ENCODE peak calls at places on chromosome 2, in five cellular contexts. Y is heart left ventricle; C is A549; O is CD4-positive, CD25-positive, alpha-beta regulatory T cell; P is ascending aorta. D is an unnamed sample.

GRCh38 chr2:11833601-11834000 is 87.2 kb downstream of the LPIN1 start:
- DNase-seq in Y (no peak), C (no peak), O (no peak), P (no peak), D (no peak)

GRCh38 chr2:7203056-7203467 is 285.9 kb downstream of the RNF144A start:
- DNase-seq in Y (no peak), C (peak; percentile 71), O (peak; percentile 4), P (no peak), D (peak; percentile 36)

GRCh38 chr2:24452499-24452878 is 38.6 kb upstream of the NCOA1 start:
- DNase-seq in Y (no peak), C (no peak), O (no peak), P (no peak), D (no peak)

GRCh38 chr2:164178835-164179470 is 442.3 kb downstream of the GRB14 start:
- DNase-seq in Y (no peak), C (no peak), O (no peak), P (no peak), D (no peak)

GRCh38 chr2:196088209-196088608 is 19.6 kb upstream of the DNAH7 start:
- DNase-seq in Y (peak; percentile 32), C (no peak), O (no peak), P (no peak), D (peak; percentile 65)

GRCh38 chr2:189109921-189110397 is 69.6 kb downstream of the COL5A2 start:
- DNase-seq in Y (no peak), C (no peak), O (no peak), P (no peak), D (no peak)

GRCh38 chr2:237998530-237998929 is 31.7 kb downstream of the UBE2F start:
- DNase-seq in Y (no peak), C (no peak), O (no peak), P (no peak), D (no peak)

GRCh38 chr2:164700390-164700789 is 79.1 kb upstream of the GRB14 start:
- DNase-seq in Y (no peak), C (no peak), O (no peak), P (no peak), D (no peak)

GRCh38 chr2:12923907-12924610 is 207.3 kb downstream of the TRIB2 start:
- DNase-seq in Y (no peak), C (no peak), O (no peak), P (no peak), D (no peak)

GRCh38 chr2:98730053-98730850 is 680 bp downstream of the MGAT4A start:
- DNase-seq in Y (peak; percentile 50), C (peak; percentile 10), O (peak; percentile 29), P (peak; percentile 73), D (peak; percentile 72)

GRCh38 chr2:38599706-38600105 is 3.0 kb downstream of the HNRNPLL start:
- DNase-seq in Y (no peak), C (no peak), O (no peak), P (no peak), D (no peak)

GRCh38 chr2:198297350-198297749 is 493.0 kb downstream of the PLCL1 start:
- DNase-seq in Y (no peak), C (no peak), O (no peak), P (no peak), D (no peak)

GRCh38 chr2:85785027-85785822 is 31.4 kb downstream of the ATOH8 start:
- DNase-seq in Y (peak; percentile 53), C (no peak), O (no peak), P (peak; percentile 83), D (no peak)

GRCh38 chr2:43082111-43082877 is 144.1 kb downstream of the ZFP36L2 start:
- DNase-seq in Y (peak; percentile 89), C (peak; percentile 76), O (no peak), P (no peak), D (no peak)

GRCh38 chr2:222736301-222736700 is 64.8 kb downstream of the MOGAT1 start:
- DNase-seq in Y (no peak), C (no peak), O (no peak), P (no peak), D (no peak)

GRCh38 chr2:240530181-240530580 is 27.6 kb downstream of the ANKMY1 start:
- DNase-seq in Y (no peak), C (no peak), O (no peak), P (peak; percentile 28), D (no peak)

GRCh38 chr2:190800528-190800927 is 80.1 kb upstream of the GLS start:
- DNase-seq in Y (no peak), C (no peak), O (no peak), P (no peak), D (no peak)

GRCh38 chr2:196331143-196331542 is 159.8 kb upstream of the STK17B start:
- DNase-seq in Y (peak; percentile 37), C (peak; percentile 40), O (no peak), P (no peak), D (peak; percentile 86)

GRCh38 chr2:150911766-150912280 is 349.8 kb downstream of the RBM43 start:
- DNase-seq in Y (peak; percentile 61), C (peak; percentile 70), O (no peak), P (peak; percentile 75), D (no peak)

GRCh38 chr2:238893349-238894000 is 45.6 kb downstream of the TWIST2 start:
- DNase-seq in Y (no peak), C (no peak), O (no peak), P (no peak), D (no peak)

GRCh38 chr2:118539290-118539689 is 308.2 kb downstream of the EN1 start:
- DNase-seq in Y (no peak), C (peak; percentile 13), O (no peak), P (no peak), D (peak; percentile 32)

GRCh38 chr2:219300022-219300421 is 9.2 kb downstream of the PTPRN start:
- DNase-seq in Y (no peak), C (no peak), O (no peak), P (no peak), D (no peak)

GRCh38 chr2:43524180-43524965 is 71.5 kb downstream of the THADA start:
- DNase-seq in Y (no peak), C (peak; percentile 11), O (no peak), P (no peak), D (no peak)

GRCh38 chr2:85702172-85702571 is 8.0 kb downstream of the GNLY start:
- DNase-seq in Y (no peak), C (no peak), O (no peak), P (no peak), D (no peak)

GRCh38 chr2:240323601-240324291 is 111.7 kb upstream of the GPC1 start:
- DNase-seq in Y (no peak), C (no peak), O (no peak), P (no peak), D (no peak)

GRCh38 chr2:108446703-108447102 is 2.3 kb upstream of the GCC2 start:
- DNase-seq in Y (no peak), C (no peak), O (no peak), P (no peak), D (no peak)

GRCh38 chr2:16184945-16185660 is 244.8 kb downstream of the MYCN start:
- DNase-seq in Y (no peak), C (no peak), O (no peak), P (no peak), D (no peak)

GRCh38 chr2:16185671-16186391 is 245.5 kb downstream of the MYCN start:
- DNase-seq in Y (no peak), C (no peak), O (no peak), P (no peak), D (no peak)

GRCh38 chr2:16182841-16183240 is 242.5 kb downstream of the MYCN start:
- DNase-seq in Y (no peak), C (no peak), O (no peak), P (no peak), D (no peak)

GRCh38 chr2:16183345-16183744 is 243.0 kb downstream of the MYCN start:
- DNase-seq in Y (no peak), C (no peak), O (no peak), P (no peak), D (no peak)

GRCh38 chr2:16184341-16184890 is 244.1 kb downstream of the MYCN start:
- DNase-seq in Y (no peak), C (no peak), O (no peak), P (no peak), D (no peak)
- H3K4me3 ChIP-seq in Y (no peak overlapping the region), C (no peak overlapping the region), O (no peak overlapping the region), P (no peak overlapping the region), D (no peak overlapping the region)

GRCh38 chr2:225090746-225091145 is 48.5 kb upstream of the DOCK10 start:
- DNase-seq in Y (no peak), C (peak; percentile 28), O (no peak), P (no peak), D (no peak)
- H3K27ac ChIP-seq in Y (no peak overlapping the region), C (peak overlapping the region; percentile 79), O (no peak overlapping the region), P (no peak overlapping the region), D (no peak overlapping the region)

DNA sequence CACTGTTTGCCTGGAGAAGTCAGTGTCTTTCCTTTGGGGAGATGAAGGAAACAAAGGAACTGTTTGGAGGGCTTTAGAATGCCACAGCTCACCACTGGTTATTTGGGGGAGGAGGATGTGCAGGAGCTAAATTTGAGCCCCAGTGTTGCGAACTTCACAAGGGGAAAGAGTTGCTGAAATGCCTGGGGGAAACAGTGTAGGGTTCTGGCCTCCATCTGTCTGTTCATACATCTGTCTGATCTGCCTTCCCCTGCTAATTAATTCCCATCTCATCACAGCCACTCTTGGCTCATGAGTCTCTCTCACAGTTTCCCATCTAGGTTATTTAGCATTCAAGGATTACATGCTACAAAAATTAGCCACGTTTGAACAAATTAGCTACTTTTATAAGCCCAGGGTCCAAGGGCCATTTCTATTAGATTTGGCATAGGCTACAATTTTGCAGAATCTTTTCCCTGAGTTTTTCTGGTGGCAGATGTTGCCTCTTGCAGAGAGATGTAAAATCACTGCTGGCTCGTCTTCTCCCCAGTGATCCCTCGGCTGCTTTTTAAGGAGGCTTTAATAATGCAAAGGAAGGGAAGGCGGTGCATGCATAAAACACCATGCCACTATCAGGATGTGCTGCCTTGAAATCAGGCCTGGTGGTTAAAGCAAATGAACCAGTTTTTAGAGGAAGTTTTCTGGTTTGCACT is 35.1 kb downstream of the ADD2 start:
- DNase-seq in Y (no peak), C (no peak), O (no peak), P (no peak), D (no peak)
- H3K4me3 ChIP-seq in Y (no peak overlapping the region), C (no peak overlapping the region), O (no peak overlapping the region), P (no peak overlapping the region), D (no peak overlapping the region)

GRCh38 chr2:171158036-171158789 is 2.5 kb downstream of the TLK1 start:
- DNase-seq in Y (no peak), C (no peak), O (no peak), P (no peak), D (no peak)

GRCh38 chr2:171160119-171160629 is 519 bp downstream of the TLK1 start:
- DNase-seq in Y (peak; percentile 71), C (peak; percentile 69), O (peak; percentile 58), P (peak; percentile 85), D (peak; percentile 54)

GRCh38 chr2:171160630-171161424 is at the start of gene TLK1:
- DNase-seq in Y (peak; percentile 82), C (peak; percentile 74), O (peak; percentile 75), P (peak; percentile 84), D (peak; percentile 80)

GRCh38 chr2:171159326-171160118 is 1.2 kb downstream of the TLK1 start:
- DNase-seq in Y (peak; percentile 37), C (peak; percentile 67), O (peak; percentile 50), P (peak; percentile 69), D (peak; percentile 38)

DNA sequence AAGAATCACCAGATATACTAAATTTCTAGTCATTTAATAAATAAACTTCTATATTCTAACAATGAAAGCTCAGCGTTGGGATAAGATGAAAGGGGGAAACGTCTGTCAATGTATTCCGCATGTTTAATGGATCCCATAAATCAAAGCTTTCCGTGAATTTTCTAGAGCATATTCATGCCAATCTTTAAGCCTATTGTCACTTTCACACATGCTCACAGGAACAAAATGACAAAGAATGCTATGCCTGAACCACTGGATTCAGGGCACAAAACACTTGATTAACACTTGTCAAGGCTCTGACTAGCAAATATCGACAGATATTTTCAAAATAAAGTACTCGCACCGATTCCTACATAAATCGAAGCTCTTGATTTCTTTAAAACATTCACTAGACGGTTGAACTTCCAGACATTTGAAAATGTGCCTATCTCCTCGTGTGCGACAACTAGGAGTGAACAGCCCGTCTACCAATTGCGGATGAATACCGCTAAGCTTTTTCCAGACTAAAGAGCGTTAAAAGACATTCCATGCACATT is 1.8 kb downstream of the TLK1 start:
- DNase-seq in Y (no peak), C (no peak), O (no peak), P (no peak), D (peak; percentile 31)
- H3K27ac ChIP-seq in Y (peak overlapping the region; percentile 94), C (peak overlapping the region; percentile 98), O (peak overlapping the region; percentile 89), P (peak overlapping the region; percentile 98), D (no peak overlapping the region)